ENCODE peak calls at places on chromosome 19, in four cellular contexts. One of them, this sample, is unnamed.

GRCh38 chr19:3045885-3046603 is 16.3 kb downstream of the TLE5 start:
- DNase-seq in left ventricle myocardium inferior: no peak
- DNase-seq in fibroblast of mammary gland: no peak
- DNase-seq in activated B cell treated with CpG ODN at 0.5 μM for 24 hours: no peak
- DNase-seq in this sample: no peak

GRCh38 chr19:21850636-21851255 is 14.8 kb upstream of the ZNF43 start:
- DNase-seq in activated B cell treated with CpG ODN at 0.5 μM for 24 hours: no peak
- DNase-seq in fibroblast of mammary gland: peak
- DNase-seq in left ventricle myocardium inferior: no peak
- DNase-seq in this sample: no peak

GRCh38 chr19:58328999-58329398 is 2.2 kb downstream of the ZSCAN22 start:
- DNase-seq in left ventricle myocardium inferior: no peak
- DNase-seq in activated B cell treated with CpG ODN at 0.5 μM for 24 hours: no peak
- DNase-seq in fibroblast of mammary gland: no peak
- DNase-seq in this sample: no peak

GRCh38 chr19:2544576-2545415 is 68.9 kb downstream of the GADD45B start:
- DNase-seq in activated B cell treated with CpG ODN at 0.5 μM for 24 hours: peak
- DNase-seq in fibroblast of mammary gland: no peak
- DNase-seq in left ventricle myocardium inferior: peak
- DNase-seq in this sample: no peak

GRCh38 chr19:8337728-8338127 is 5.3 kb downstream of the KANK3 start:
- DNase-seq in activated B cell treated with CpG ODN at 0.5 μM for 24 hours: no peak
- DNase-seq in fibroblast of mammary gland: no peak
- DNase-seq in left ventricle myocardium inferior: no peak
- DNase-seq in this sample: no peak

GRCh38 chr19:48724796-48725753 is 5.5 kb upstream of the MAMSTR start:
- DNase-seq in left ventricle myocardium inferior: peak
- DNase-seq in fibroblast of mammary gland: peak
- DNase-seq in activated B cell treated with CpG ODN at 0.5 μM for 24 hours: no peak
- DNase-seq in this sample: no peak

GRCh38 chr19:55581145-55581827 is 638 bp upstream of the ZNF579 start:
- DNase-seq in activated B cell treated with CpG ODN at 0.5 μM for 24 hours: no peak
- DNase-seq in left ventricle myocardium inferior: no peak
- DNase-seq in fibroblast of mammary gland: no peak
- DNase-seq in this sample: no peak

GRCh38 chr19:48804496-48804895 is 6.3 kb downstream of the BCAT2 start:
- DNase-seq in left ventricle myocardium inferior: no peak
- DNase-seq in activated B cell treated with CpG ODN at 0.5 μM for 24 hours: no peak
- DNase-seq in fibroblast of mammary gland: no peak
- DNase-seq in this sample: no peak

GRCh38 chr19:46390866-46391265 is 22.5 kb downstream of the CCDC8 start:
- DNase-seq in activated B cell treated with CpG ODN at 0.5 μM for 24 hours: no peak
- DNase-seq in fibroblast of mammary gland: peak
- DNase-seq in left ventricle myocardium inferior: no peak
- DNase-seq in this sample: peak

GRCh38 chr19:55484571-55485438 is at the start of gene NAT14:
- DNase-seq in activated B cell treated with CpG ODN at 0.5 μM for 24 hours: peak
- DNase-seq in left ventricle myocardium inferior: peak
- DNase-seq in fibroblast of mammary gland: no peak
- DNase-seq in this sample: no peak

GRCh38 chr19:48627865-48628314 is 8.6 kb downstream of the SPHK2 start:
- DNase-seq in left ventricle myocardium inferior: no peak
- DNase-seq in fibroblast of mammary gland: no peak
- DNase-seq in activated B cell treated with CpG ODN at 0.5 μM for 24 hours: no peak
- DNase-seq in this sample: no peak

GRCh38 chr19:58548859-58549663 is 5.2 kb downstream of the TRIM28 start:
- DNase-seq in activated B cell treated with CpG ODN at 0.5 μM for 24 hours: no peak
- DNase-seq in left ventricle myocardium inferior: no peak
- DNase-seq in fibroblast of mammary gland: no peak
- DNase-seq in this sample: no peak

GRCh38 chr19:18091217-18091608 is 4.5 kb upstream of the IL12RB1 start:
- DNase-seq in left ventricle myocardium inferior: peak
- DNase-seq in fibroblast of mammary gland: no peak
- DNase-seq in activated B cell treated with CpG ODN at 0.5 μM for 24 hours: peak
- DNase-seq in this sample: peak

GRCh38 chr19:18743281-18743825 is 47.8 kb downstream of the COMP start:
- DNase-seq in activated B cell treated with CpG ODN at 0.5 μM for 24 hours: no peak
- DNase-seq in left ventricle myocardium inferior: peak
- DNase-seq in fibroblast of mammary gland: no peak
- DNase-seq in this sample: peak

GRCh38 chr19:35248310-35249145 is at the start of gene LSR:
- DNase-seq in left ventricle myocardium inferior: no peak
- DNase-seq in fibroblast of mammary gland: no peak
- DNase-seq in activated B cell treated with CpG ODN at 0.5 μM for 24 hours: peak
- DNase-seq in this sample: no peak

GRCh38 chr19:30897034-30897433 is 452.2 kb downstream of the TSHZ3 start:
- DNase-seq in left ventricle myocardium inferior: no peak
- DNase-seq in fibroblast of mammary gland: no peak
- DNase-seq in activated B cell treated with CpG ODN at 0.5 μM for 24 hours: no peak
- DNase-seq in this sample: no peak

GRCh38 chr19:55369651-55370304 is 485 bp downstream of the IL11 start:
- DNase-seq in fibroblast of mammary gland: peak
- DNase-seq in activated B cell treated with CpG ODN at 0.5 μM for 24 hours: no peak
- DNase-seq in left ventricle myocardium inferior: no peak
- DNase-seq in this sample: no peak

GRCh38 chr19:30631035-30631375 is 258.8 kb downstream of the ZNF536 start:
- DNase-seq in activated B cell treated with CpG ODN at 0.5 μM for 24 hours: no peak
- DNase-seq in left ventricle myocardium inferior: no peak
- DNase-seq in fibroblast of mammary gland: no peak
- DNase-seq in this sample: no peak

GRCh38 chr19:31693870-31694269 is 344.6 kb upstream of the TSHZ3 start:
- DNase-seq in fibroblast of mammary gland: no peak
- DNase-seq in left ventricle myocardium inferior: no peak
- DNase-seq in activated B cell treated with CpG ODN at 0.5 μM for 24 hours: no peak
- DNase-seq in this sample: no peak

GRCh38 chr19:17686592-17687042 is 1.5 kb downstream of the UNC13A start:
- DNase-seq in left ventricle myocardium inferior: peak
- DNase-seq in fibroblast of mammary gland: no peak
- DNase-seq in activated B cell treated with CpG ODN at 0.5 μM for 24 hours: no peak
- DNase-seq in this sample: no peak

GRCh38 chr19:42083537-42083936 is 7.6 kb downstream of the ZNF574 start:
- DNase-seq in fibroblast of mammary gland: no peak
- DNase-seq in left ventricle myocardium inferior: no peak
- DNase-seq in activated B cell treated with CpG ODN at 0.5 μM for 24 hours: no peak
- DNase-seq in this sample: no peak

GRCh38 chr19:38385804-38386257 is 2.0 kb downstream of the GGN start:
- DNase-seq in left ventricle myocardium inferior: no peak
- DNase-seq in fibroblast of mammary gland: no peak
- DNase-seq in activated B cell treated with CpG ODN at 0.5 μM for 24 hours: peak
- DNase-seq in this sample: no peak

GRCh38 chr19:39951686-39952085 is 17.3 kb upstream of the FCGBP start:
- DNase-seq in fibroblast of mammary gland: peak
- DNase-seq in left ventricle myocardium inferior: no peak
- DNase-seq in activated B cell treated with CpG ODN at 0.5 μM for 24 hours: no peak
- DNase-seq in this sample: no peak

GRCh38 chr19:55373993-55374757 is 2.5 kb upstream of the TMEM190 start:
- DNase-seq in left ventricle myocardium inferior: no peak
- DNase-seq in activated B cell treated with CpG ODN at 0.5 μM for 24 hours: no peak
- DNase-seq in fibroblast of mammary gland: peak
- DNase-seq in this sample: no peak

GRCh38 chr19:17846146-17846545 is 1.6 kb downstream of the JAK3 start:
- DNase-seq in fibroblast of mammary gland: no peak
- DNase-seq in activated B cell treated with CpG ODN at 0.5 μM for 24 hours: no peak
- DNase-seq in left ventricle myocardium inferior: no peak
- DNase-seq in this sample: no peak

GRCh38 chr19:55099557-55100506 is 17.6 kb downstream of the PPP1R12C start:
- DNase-seq in fibroblast of mammary gland: no peak
- DNase-seq in left ventricle myocardium inferior: no peak
- DNase-seq in activated B cell treated with CpG ODN at 0.5 μM for 24 hours: no peak
- DNase-seq in this sample: no peak

GRCh38 chr19:29711584-29712132 is 3.4 kb downstream of the C19orf12 start:
- DNase-seq in fibroblast of mammary gland: no peak
- DNase-seq in activated B cell treated with CpG ODN at 0.5 μM for 24 hours: no peak
- DNase-seq in left ventricle myocardium inferior: no peak
- DNase-seq in this sample: no peak

GRCh38 chr19:31356587-31357314 is 7.5 kb upstream of the TSHZ3 start:
- DNase-seq in left ventricle myocardium inferior: peak
- DNase-seq in fibroblast of mammary gland: no peak
- DNase-seq in activated B cell treated with CpG ODN at 0.5 μM for 24 hours: no peak
- DNase-seq in this sample: peak

DNA sequence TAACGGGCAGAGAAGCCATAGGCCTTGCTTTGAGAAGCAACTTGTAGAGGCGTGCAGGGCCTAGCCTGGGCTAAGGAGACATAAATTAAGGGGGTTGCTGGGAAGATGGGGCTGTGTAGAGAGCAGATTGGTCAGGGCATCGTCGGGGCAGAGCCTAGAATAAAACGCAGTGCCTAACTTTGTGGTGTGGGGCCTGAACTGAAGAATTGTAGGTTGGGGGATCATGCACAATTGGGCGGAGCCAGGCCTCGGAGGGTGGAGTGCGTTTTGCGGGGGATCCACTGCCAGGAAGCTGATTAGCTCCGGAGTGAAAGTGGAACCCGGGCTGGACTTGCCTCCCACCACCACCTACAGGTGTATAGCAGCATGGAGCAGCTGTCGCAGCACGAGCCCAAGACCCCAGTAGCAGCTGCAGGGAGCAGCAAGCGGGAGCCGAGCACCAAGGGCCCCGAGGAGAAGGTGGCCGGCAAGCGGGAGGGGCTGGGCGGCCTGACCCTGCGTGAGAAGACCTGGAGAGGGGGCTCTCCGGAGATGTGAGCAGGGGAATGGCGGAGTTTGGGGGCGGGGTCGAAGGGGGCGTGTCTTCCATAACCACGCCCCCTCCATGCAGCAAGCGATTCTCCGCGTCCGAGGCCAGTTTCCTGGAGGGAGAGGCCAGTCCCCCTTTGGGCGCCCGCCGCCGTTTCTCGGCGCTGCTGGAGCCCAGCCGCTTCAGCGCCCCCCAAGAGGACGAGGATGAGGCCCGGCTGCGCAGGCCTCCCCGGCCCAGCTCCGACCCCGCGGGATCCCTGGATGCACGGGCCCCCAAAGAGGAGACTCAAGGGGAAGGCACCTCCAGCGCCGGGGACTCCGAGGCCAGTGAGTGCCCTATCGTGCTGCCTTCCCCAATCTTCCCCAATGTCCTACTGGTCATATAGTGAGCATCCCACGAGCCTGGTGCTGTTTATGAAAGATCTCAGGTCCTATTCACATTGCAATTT is 13.8 kb downstream of the DNASE2 start:
- DNase-seq in fibroblast of mammary gland: peak
- DNase-seq in left ventricle myocardium inferior: no peak
- DNase-seq in activated B cell treated with CpG ODN at 0.5 μM for 24 hours: peak
- DNase-seq in this sample: no peak
- TF ChIP-seq CTCF in fibroblast of mammary gland: no peak
- TF ChIP-seq CTCF in left ventricle myocardium inferior: no peak
- TF ChIP-seq CTCF in activated B cell treated with CpG ODN at 0.5 μM for 24 hours: no peak
- TF ChIP-seq CTCF in this sample: no peak

GRCh38 chr19:7342143-7342542 is 6.6 kb upstream of the ARHGEF18 start:
- DNase-seq in fibroblast of mammary gland: no peak
- DNase-seq in left ventricle myocardium inferior: no peak
- DNase-seq in activated B cell treated with CpG ODN at 0.5 μM for 24 hours: no peak
- DNase-seq in this sample: no peak

GRCh38 chr19:7340959-7341837 is 7.5 kb upstream of the ARHGEF18 start:
- DNase-seq in fibroblast of mammary gland: peak
- DNase-seq in left ventricle myocardium inferior: peak
- DNase-seq in activated B cell treated with CpG ODN at 0.5 μM for 24 hours: peak
- DNase-seq in this sample: peak

GRCh38 chr19:7336321-7336973 is 12.3 kb upstream of the ARHGEF18 start:
- DNase-seq in left ventricle myocardium inferior: no peak
- DNase-seq in activated B cell treated with CpG ODN at 0.5 μM for 24 hours: no peak
- DNase-seq in fibroblast of mammary gland: no peak
- DNase-seq in this sample: no peak

GRCh38 chr19:7333198-7334118 is 15.3 kb upstream of the ARHGEF18 start:
- DNase-seq in fibroblast of mammary gland: peak
- DNase-seq in left ventricle myocardium inferior: peak
- DNase-seq in activated B cell treated with CpG ODN at 0.5 μM for 24 hours: no peak
- DNase-seq in this sample: no peak

DNA sequence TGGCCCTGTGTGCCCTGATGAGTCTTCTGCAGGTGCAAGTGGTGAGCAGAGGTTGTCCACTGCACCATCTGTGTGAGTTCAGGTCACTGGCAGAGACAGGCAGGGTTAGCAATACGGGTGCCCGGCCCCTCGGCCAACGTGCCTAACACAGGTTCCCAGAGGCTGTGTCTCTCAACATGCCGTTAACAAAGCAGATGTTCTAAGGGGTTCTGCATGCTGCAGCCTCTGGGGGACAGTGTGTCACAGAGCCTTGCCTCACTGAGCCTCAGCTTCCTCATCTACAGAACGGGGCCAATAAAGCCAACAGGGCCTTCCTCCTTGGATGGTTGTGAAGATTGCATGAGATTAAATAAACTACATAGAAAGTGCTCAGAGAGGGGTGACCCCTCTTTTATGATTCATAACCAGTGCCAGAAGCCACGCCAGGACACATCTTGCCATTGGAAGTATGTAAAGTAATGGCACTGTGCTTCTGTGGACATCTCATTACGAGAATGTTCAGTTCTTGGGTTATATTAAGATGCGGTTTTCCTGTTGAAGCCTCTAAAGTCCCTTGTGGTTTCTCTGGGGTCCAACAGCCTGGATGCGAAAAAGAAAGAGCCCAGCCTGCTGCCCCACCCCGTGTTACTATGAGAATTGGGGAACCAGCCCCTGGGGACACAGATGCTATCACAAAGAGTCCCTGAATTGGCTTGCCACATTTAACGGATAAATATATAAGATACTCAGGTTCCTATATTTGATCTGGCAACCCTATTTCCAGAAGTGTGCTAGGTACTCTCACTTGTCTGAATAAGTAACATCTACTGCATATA is 11.2 kb upstream of the ARHGEF18 start:
- DNase-seq in left ventricle myocardium inferior: no peak
- DNase-seq in fibroblast of mammary gland: no peak
- DNase-seq in activated B cell treated with CpG ODN at 0.5 μM for 24 hours: peak
- DNase-seq in this sample: peak
- TF ChIP-seq CTCF in left ventricle myocardium inferior: no peak
- TF ChIP-seq CTCF in fibroblast of mammary gland: no peak
- TF ChIP-seq CTCF in activated B cell treated with CpG ODN at 0.5 μM for 24 hours: no peak
- TF ChIP-seq CTCF in this sample: no peak

GRCh38 chr19:14733574-14733973 is 43.7 kb downstream of the ZNF333 start:
- DNase-seq in left ventricle myocardium inferior: no peak
- DNase-seq in activated B cell treated with CpG ODN at 0.5 μM for 24 hours: no peak
- DNase-seq in fibroblast of mammary gland: no peak
- DNase-seq in this sample: no peak
- TF ChIP-seq CTCF in left ventricle myocardium inferior: no peak
- TF ChIP-seq CTCF in activated B cell treated with CpG ODN at 0.5 μM for 24 hours: no peak
- TF ChIP-seq CTCF in fibroblast of mammary gland: no peak
- TF ChIP-seq CTCF in this sample: no peak

GRCh38 chr19:16328824-16329482 is 4.3 kb downstream of the KLF2 start:
- DNase-seq in activated B cell treated with CpG ODN at 0.5 μM for 24 hours: no peak
- DNase-seq in fibroblast of mammary gland: no peak
- DNase-seq in left ventricle myocardium inferior: no peak
- DNase-seq in this sample: no peak
- TF ChIP-seq CTCF in activated B cell treated with CpG ODN at 0.5 μM for 24 hours: no peak
- TF ChIP-seq CTCF in fibroblast of mammary gland: no peak
- TF ChIP-seq CTCF in left ventricle myocardium inferior: peak
- TF ChIP-seq CTCF in this sample: peak

GRCh38 chr19:12648088-12648487 is 18.5 kb downstream of the MAN2B1 start:
- DNase-seq in fibroblast of mammary gland: no peak
- DNase-seq in left ventricle myocardium inferior: no peak
- DNase-seq in activated B cell treated with CpG ODN at 0.5 μM for 24 hours: no peak
- DNase-seq in this sample: no peak
- TF ChIP-seq CTCF in fibroblast of mammary gland: no peak
- TF ChIP-seq CTCF in left ventricle myocardium inferior: peak
- TF ChIP-seq CTCF in activated B cell treated with CpG ODN at 0.5 μM for 24 hours: no peak
- TF ChIP-seq CTCF in this sample: peak

This sample was measured in CD14-positive monocyte.